ENCODE peak calls at places on chromosomes 4 and X, in nine cellular contexts. One of them, this sample, is unnamed.

GRCh38 chr4:137668885-137669284 is 136.6 kb upstream of the PCDH18 start:
- DNase-seq in ovary: no peak
- DNase-seq in lower leg skin: no peak
- DNase-seq in spleen: no peak
- DNase-seq in prostate gland: no peak
- DNase-seq in heart left ventricle: no peak
- DNase-seq in HCT116: no peak
- DNase-seq in GM12891: no peak
- DNase-seq in suprapubic skin: no peak
- DNase-seq in this sample: no peak

GRCh38 chrX:68196939-68197791 is 236.1 kb downstream of the OPHN1 start:
- DNase-seq in lower leg skin: no peak
- DNase-seq in prostate gland: peak; percentile 43
- DNase-seq in suprapubic skin: no peak
- DNase-seq in HCT116: peak; percentile 37
- DNase-seq in heart left ventricle: no peak
- DNase-seq in ovary: no peak
- DNase-seq in spleen: no peak
- DNase-seq in GM12891: no peak
- DNase-seq in this sample: no peak

GRCh38 chr4:86496094-86497060 is 97.7 kb upstream of the PTPN13 start:
- DNase-seq in HCT116: peak; percentile 35
- DNase-seq in suprapubic skin: no peak
- DNase-seq in heart left ventricle: no peak
- DNase-seq in ovary: peak; percentile 39
- DNase-seq in GM12891: peak; percentile 7
- DNase-seq in spleen: no peak
- DNase-seq in lower leg skin: no peak
- DNase-seq in prostate gland: peak; percentile 20
- DNase-seq in this sample: peak; percentile 38

GRCh38 chrX:3549442-3549875 is 164.0 kb downstream of the PRKX start:
- DNase-seq in prostate gland: no peak
- DNase-seq in ovary: no peak
- DNase-seq in GM12891: no peak
- DNase-seq in suprapubic skin: no peak
- DNase-seq in HCT116: no peak
- DNase-seq in heart left ventricle: no peak
- DNase-seq in lower leg skin: no peak
- DNase-seq in spleen: no peak
- DNase-seq in this sample: no peak

GRCh38 chr4:157804986-157805385 is 367.8 kb downstream of the GASK1B start:
- DNase-seq in heart left ventricle: no peak
- DNase-seq in prostate gland: no peak
- DNase-seq in HCT116: peak; percentile 8
- DNase-seq in lower leg skin: no peak
- DNase-seq in suprapubic skin: no peak
- DNase-seq in spleen: no peak
- DNase-seq in ovary: no peak
- DNase-seq in GM12891: no peak
- DNase-seq in this sample: no peak

GRCh38 chr4:107279729-107280128 is 243.6 kb upstream of the DKK2 start:
- DNase-seq in prostate gland: no peak
- DNase-seq in lower leg skin: no peak
- DNase-seq in GM12891: no peak
- DNase-seq in spleen: no peak
- DNase-seq in ovary: no peak
- DNase-seq in suprapubic skin: no peak
- DNase-seq in HCT116: no peak
- DNase-seq in heart left ventricle: no peak
- DNase-seq in this sample: no peak

GRCh38 chr4:168678751-168679366 is 182.0 kb downstream of the PALLD start:
- DNase-seq in suprapubic skin: no peak
- DNase-seq in ovary: no peak
- DNase-seq in heart left ventricle: no peak
- DNase-seq in prostate gland: no peak
- DNase-seq in spleen: no peak
- DNase-seq in HCT116: no peak
- DNase-seq in GM12891: no peak
- DNase-seq in lower leg skin: no peak
- DNase-seq in this sample: no peak

GRCh38 chr4:53507671-53508286 is 83.5 kb downstream of the LNX1 start:
- DNase-seq in ovary: no peak
- DNase-seq in prostate gland: no peak
- DNase-seq in suprapubic skin: no peak
- DNase-seq in lower leg skin: no peak
- DNase-seq in GM12891: no peak
- DNase-seq in heart left ventricle: peak; percentile 87
- DNase-seq in HCT116: no peak
- DNase-seq in spleen: no peak
- DNase-seq in this sample: peak; percentile 67

GRCh38 chrX:10414872-10415703 is 205.3 kb downstream of the MID1 start:
- DNase-seq in lower leg skin: no peak
- DNase-seq in prostate gland: no peak
- DNase-seq in HCT116: no peak
- DNase-seq in spleen: no peak
- DNase-seq in suprapubic skin: no peak
- DNase-seq in ovary: no peak
- DNase-seq in heart left ventricle: no peak
- DNase-seq in GM12891: no peak
- DNase-seq in this sample: no peak

GRCh38 chr4:111937368-111937767 is 207.9 kb upstream of the FAM241A start:
- DNase-seq in ovary: no peak
- DNase-seq in suprapubic skin: no peak
- DNase-seq in prostate gland: no peak
- DNase-seq in heart left ventricle: no peak
- DNase-seq in lower leg skin: no peak
- DNase-seq in GM12891: no peak
- DNase-seq in spleen: no peak
- DNase-seq in HCT116: peak; percentile 48
- DNase-seq in this sample: no peak

GRCh38 chrX:12949927-12950656 is 24.8 kb upstream of the TMSB4X start:
- DNase-seq in lower leg skin: peak; percentile 95
- DNase-seq in prostate gland: peak; percentile 44
- DNase-seq in spleen: peak; percentile 94
- DNase-seq in ovary: peak; percentile 76
- DNase-seq in HCT116: no peak
- DNase-seq in suprapubic skin: peak; percentile 89
- DNase-seq in heart left ventricle: peak; percentile 82
- DNase-seq in GM12891: no peak
- DNase-seq in this sample: peak; percentile 83

GRCh38 chrX:103330601-103331397 is 760 bp downstream of the TCEAL7 start:
- DNase-seq in heart left ventricle: no peak
- DNase-seq in spleen: no peak
- DNase-seq in lower leg skin: no peak
- DNase-seq in GM12891: no peak
- DNase-seq in ovary: peak; percentile 33
- DNase-seq in HCT116: no peak
- DNase-seq in suprapubic skin: no peak
- DNase-seq in prostate gland: no peak
- DNase-seq in this sample: no peak

GRCh38 chr4:139988863-139989765 is 164.9 kb downstream of the MAML3 start:
- DNase-seq in ovary: peak; percentile 43
- DNase-seq in spleen: no peak
- DNase-seq in HCT116: peak; percentile 82
- DNase-seq in heart left ventricle: peak; percentile 68
- DNase-seq in GM12891: no peak
- DNase-seq in prostate gland: no peak
- DNase-seq in lower leg skin: no peak
- DNase-seq in suprapubic skin: no peak
- DNase-seq in this sample: peak; percentile 34

GRCh38 chr4:181018998-181019397 is 1224.2 kb upstream of the TENM3 start:
- DNase-seq in suprapubic skin: no peak
- DNase-seq in ovary: no peak
- DNase-seq in prostate gland: no peak
- DNase-seq in GM12891: no peak
- DNase-seq in heart left ventricle: no peak
- DNase-seq in HCT116: no peak
- DNase-seq in spleen: no peak
- DNase-seq in lower leg skin: no peak
- DNase-seq in this sample: no peak

GRCh38 chr4:186605261-186605865 is 50.0 kb upstream of the MTNR1A start:
- DNase-seq in lower leg skin: no peak
- DNase-seq in GM12891: no peak
- DNase-seq in ovary: no peak
- DNase-seq in heart left ventricle: no peak
- DNase-seq in HCT116: no peak
- DNase-seq in prostate gland: no peak
- DNase-seq in suprapubic skin: no peak
- DNase-seq in spleen: no peak
- DNase-seq in this sample: no peak

GRCh38 chr4:110381784-110382183 is 94.2 kb upstream of the ENPEP start:
- DNase-seq in heart left ventricle: no peak
- DNase-seq in lower leg skin: no peak
- DNase-seq in suprapubic skin: no peak
- DNase-seq in prostate gland: no peak
- DNase-seq in ovary: no peak
- DNase-seq in spleen: no peak
- DNase-seq in HCT116: no peak
- DNase-seq in GM12891: no peak
- DNase-seq in this sample: no peak

GRCh38 chr4:3470244-3471097 is 7.4 kb downstream of the DOK7 start:
- DNase-seq in GM12891: no peak
- DNase-seq in HCT116: no peak
- DNase-seq in suprapubic skin: no peak
- DNase-seq in heart left ventricle: no peak
- DNase-seq in lower leg skin: no peak
- DNase-seq in ovary: no peak
- DNase-seq in prostate gland: no peak
- DNase-seq in spleen: peak; percentile 53
- DNase-seq in this sample: peak; percentile 74

GRCh38 chr4:21869978-21870745 is 78.4 kb downstream of the KCNIP4 start:
- DNase-seq in suprapubic skin: no peak
- DNase-seq in spleen: no peak
- DNase-seq in ovary: no peak
- DNase-seq in lower leg skin: no peak
- DNase-seq in prostate gland: no peak
- DNase-seq in HCT116: no peak
- DNase-seq in GM12891: no peak
- DNase-seq in heart left ventricle: no peak
- DNase-seq in this sample: no peak

GRCh38 chrX:54961750-54962149 is 32.2 kb downstream of the PFKFB1 start:
- DNase-seq in prostate gland: no peak
- DNase-seq in spleen: no peak
- DNase-seq in GM12891: no peak
- DNase-seq in lower leg skin: no peak
- DNase-seq in suprapubic skin: no peak
- DNase-seq in heart left ventricle: no peak
- DNase-seq in ovary: no peak
- DNase-seq in HCT116: no peak
- DNase-seq in this sample: no peak

GRCh38 chrX:71616672-71617529 is 1.4 kb downstream of the CXCR3 start:
- DNase-seq in prostate gland: no peak
- DNase-seq in ovary: no peak
- DNase-seq in heart left ventricle: no peak
- DNase-seq in GM12891: no peak
- DNase-seq in suprapubic skin: no peak
- DNase-seq in lower leg skin: no peak
- DNase-seq in spleen: peak; percentile 84
- DNase-seq in HCT116: no peak
- DNase-seq in this sample: no peak
- TF ChIP-seq POLR2A in prostate gland: no peak
- TF ChIP-seq POLR2A in ovary: no peak
- TF ChIP-seq POLR2A in heart left ventricle: no peak
- TF ChIP-seq POLR2A in GM12891: no peak
- TF ChIP-seq POLR2A in suprapubic skin: no peak
- TF ChIP-seq POLR2A in lower leg skin: no peak
- TF ChIP-seq POLR2A in spleen: no peak
- TF ChIP-seq POLR2A in HCT116: no peak
- TF ChIP-seq POLR2A in this sample: no peak

GRCh38 chr4:176198316-176198903 is 3.0 kb upstream of the SPATA4 start:
- DNase-seq in heart left ventricle: no peak
- DNase-seq in lower leg skin: no peak
- DNase-seq in ovary: no peak
- DNase-seq in HCT116: no peak
- DNase-seq in suprapubic skin: no peak
- DNase-seq in GM12891: no peak
- DNase-seq in spleen: no peak
- DNase-seq in prostate gland: no peak
- DNase-seq in this sample: peak; percentile 70

GRCh38 chr4:176193898-176194297 is 1.5 kb downstream of the SPATA4 start:
- DNase-seq in ovary: no peak
- DNase-seq in lower leg skin: no peak
- DNase-seq in suprapubic skin: no peak
- DNase-seq in spleen: no peak
- DNase-seq in heart left ventricle: no peak
- DNase-seq in HCT116: peak; percentile 29
- DNase-seq in GM12891: no peak
- DNase-seq in prostate gland: no peak
- DNase-seq in this sample: no peak

GRCh38 chr4:176191974-176192373 is 3.4 kb downstream of the SPATA4 start:
- DNase-seq in ovary: no peak
- DNase-seq in suprapubic skin: no peak
- DNase-seq in lower leg skin: no peak
- DNase-seq in spleen: no peak
- DNase-seq in GM12891: no peak
- DNase-seq in HCT116: no peak
- DNase-seq in prostate gland: no peak
- DNase-seq in heart left ventricle: no peak
- DNase-seq in this sample: no peak

GRCh38 chr4:176193126-176193525 is 2.3 kb downstream of the SPATA4 start:
- DNase-seq in GM12891: no peak
- DNase-seq in prostate gland: no peak
- DNase-seq in spleen: no peak
- DNase-seq in ovary: no peak
- DNase-seq in heart left ventricle: no peak
- DNase-seq in lower leg skin: no peak
- DNase-seq in HCT116: no peak
- DNase-seq in suprapubic skin: no peak
- DNase-seq in this sample: no peak

GRCh38 chr4:176195184-176195978 is at the start of gene SPATA4:
- DNase-seq in GM12891: peak; percentile 81
- DNase-seq in lower leg skin: peak; percentile 98
- DNase-seq in ovary: peak; percentile 94
- DNase-seq in prostate gland: peak; percentile 93
- DNase-seq in HCT116: peak; percentile 73
- DNase-seq in suprapubic skin: peak; percentile 94
- DNase-seq in spleen: peak; percentile 99
- DNase-seq in heart left ventricle: peak; percentile 96
- DNase-seq in this sample: peak; percentile 95
- TF ChIP-seq POLR2A in GM12891: no peak
- TF ChIP-seq POLR2A in lower leg skin: no peak
- TF ChIP-seq POLR2A in ovary: no peak
- TF ChIP-seq POLR2A in prostate gland: peak; percentile 32
- TF ChIP-seq POLR2A in HCT116: peak; percentile 41
- TF ChIP-seq POLR2A in suprapubic skin: peak; percentile 35
- TF ChIP-seq POLR2A in spleen: no peak
- TF ChIP-seq POLR2A in heart left ventricle: peak; percentile 25
- TF ChIP-seq POLR2A in this sample: no peak

GRCh38 chr4:7061815-7062214 is 6.0 kb downstream of the GRPEL1 start:
- DNase-seq in ovary: peak; percentile 8
- DNase-seq in lower leg skin: no peak
- DNase-seq in HCT116: no peak
- DNase-seq in prostate gland: no peak
- DNase-seq in heart left ventricle: peak; percentile 11
- DNase-seq in GM12891: no peak
- DNase-seq in spleen: no peak
- DNase-seq in suprapubic skin: no peak
- DNase-seq in this sample: no peak
- TF ChIP-seq POLR2A in ovary: no peak
- TF ChIP-seq POLR2A in lower leg skin: no peak
- TF ChIP-seq POLR2A in HCT116: no peak
- TF ChIP-seq POLR2A in prostate gland: no peak
- TF ChIP-seq POLR2A in heart left ventricle: no peak
- TF ChIP-seq POLR2A in GM12891: no peak
- TF ChIP-seq POLR2A in spleen: no peak
- TF ChIP-seq POLR2A in suprapubic skin: no peak
- TF ChIP-seq POLR2A in this sample: no peak

GRCh38 chr4:39637572-39638357 is 900 bp downstream of the SMIM14 start:
- DNase-seq in GM12891: no peak
- DNase-seq in heart left ventricle: peak; percentile 63
- DNase-seq in suprapubic skin: no peak
- DNase-seq in HCT116: peak; percentile 21
- DNase-seq in prostate gland: peak; percentile 64
- DNase-seq in spleen: peak; percentile 83
- DNase-seq in ovary: peak; percentile 50
- DNase-seq in lower leg skin: peak; percentile 91
- DNase-seq in this sample: peak; percentile 66
- TF ChIP-seq POLR2A in GM12891: no peak
- TF ChIP-seq POLR2A in heart left ventricle: no peak
- TF ChIP-seq POLR2A in suprapubic skin: no peak
- TF ChIP-seq POLR2A in HCT116: no peak
- TF ChIP-seq POLR2A in prostate gland: no peak
- TF ChIP-seq POLR2A in spleen: peak; percentile 29
- TF ChIP-seq POLR2A in ovary: peak; percentile 19
- TF ChIP-seq POLR2A in lower leg skin: no peak
- TF ChIP-seq POLR2A in this sample: no peak